ENCODE peak calls at places on chromosomes 11 and 22, in seven cellular contexts. H is GM13977; R is HFFc6; J is NCI-H446 treated with DMSO at 0.1 percent for 48 hours; B is activated T-cell treated with anti-CD3 and anti-CD28 coated beads, Interleukin-2, amount 50 U/mL, for 72 hours; Q is cardiac septum; A is Right ventricle myocardium superior. F is an unnamed sample.

GRCh38 chr22:44313385-44314006 is 745 bp upstream of the SHISAL1 start:
- DNase-seq in J (no peak), R (no peak), A (peak), B (no peak), Q (no peak), H (no peak), F (no peak)

GRCh38 chr11:66531841-66532240 is 14.0 kb downstream of the ZDHHC24 start:
- DNase-seq in H (no peak), B (no peak), A (no peak), R (no peak), J (no peak), Q (no peak), F (no peak)

GRCh38 chr11:128284634-128285033 is 302.7 kb downstream of the ETS1 start:
- DNase-seq in J (no peak), A (no peak), Q (no peak), B (no peak), H (no peak), R (no peak), F (no peak)

GRCh38 chr22:17789379-17790200 is 15.3 kb upstream of the BID start:
- DNase-seq in R (no peak), H (no peak), J (no peak), Q (no peak), B (no peak), A (no peak), F (peak)

GRCh38 chr11:130047141-130047540 is 22.6 kb upstream of the APLP2 start:
- DNase-seq in Q (no peak), H (no peak), R (no peak), B (no peak), J (no peak), A (no peak), F (no peak)

GRCh38 chr22:20588092-20588842 is 80.9 kb downstream of the MED15 start:
- DNase-seq in R (no peak), H (no peak), B (no peak), A (peak), Q (no peak), J (no peak), F (no peak)

GRCh38 chr22:17845790-17846189 is 71.5 kb upstream of the BID start:
- DNase-seq in Q (no peak), J (no peak), R (no peak), H (no peak), B (no peak), A (no peak), F (peak)

GRCh38 chr11:120467627-120468026 is 43.9 kb upstream of the GRIK4 start:
- DNase-seq in B (no peak), R (peak), A (no peak), J (no peak), Q (no peak), H (no peak), F (no peak)

GRCh38 chr11:95068549-95068948 is 1.8 kb downstream of the SRSF8 start:
- DNase-seq in H (peak), Q (no peak), J (peak), B (peak), A (peak), R (peak), F (peak)

GRCh38 chr11:110712643-110713468 is 619 bp upstream of the ARHGAP20 start:
- DNase-seq in B (no peak), Q (no peak), J (no peak), R (no peak), A (peak), H (peak), F (peak)

GRCh38 chr11:16814410-16815046 is 76.1 kb downstream of the C11orf58 start:
- DNase-seq in R (no peak), J (no peak), H (no peak), B (no peak), Q (no peak), A (peak), F (no peak)

GRCh38 chr22:44957267-44957905 is 52.4 kb downstream of the PHF21B start:
- DNase-seq in Q (no peak), J (no peak), H (no peak), A (no peak), B (no peak), R (no peak), F (no peak)

F was measured in G401.